ENCODE peak calls at places on chromosome 1, in four cellular contexts. E is heart left ventricle, Y is transverse colon, U is BE2C. K is an unnamed sample. For H3K27me3, the result is how much of the 10 kb centered on the place peaks cover.

GRCh38 chr1:8629241-8630091 is 188.0 kb downstream of the RERE start:
- DNase-seq in E (no peak), Y (peak), U (no peak), K (no peak)

GRCh38 chr1:18110968-18111367 is 3.4 kb downstream of the IGSF21 start:
- DNase-seq in E (peak), Y (peak), U (no peak), K (no peak)

GRCh38 chr1:224621813-224622682 is 5.9 kb downstream of the CNIH3 start:
- DNase-seq in E (no peak), Y (no peak), U (no peak), K (no peak)

GRCh38 chr1:74733616-74734484 is 898 bp downstream of the TYW3 start:
- DNase-seq in E (no peak), Y (peak), U (peak), K (peak)

GRCh38 chr1:36093919-36094318 is 5.2 kb downstream of the ADPRS start:
- DNase-seq in E (peak), Y (no peak), U (peak), K (no peak)

GRCh38 chr1:28470146-28470545 is 35.7 kb upstream of the RCC1 start:
- DNase-seq in E (no peak), Y (no peak), U (no peak), K (no peak)

GRCh38 chr1:177505905-177506590 is 335.3 kb downstream of the BRINP2 start:
- DNase-seq in E (no peak), Y (no peak), U (no peak), K (no peak)

GRCh38 chr1:157189986-157190982 is 52.1 kb upstream of the ETV3 start:
- DNase-seq in E (no peak), Y (no peak), U (no peak), K (no peak)

GRCh38 chr1:67818725-67819301 is 14.5 kb downstream of the GNG12 start:
- DNase-seq in E (no peak), Y (peak), U (no peak), K (no peak)

GRCh38 chr1:90443340-90443739 is 273.8 kb downstream of the BARHL2 start:
- DNase-seq in E (no peak), Y (no peak), U (no peak), K (no peak)

GRCh38 chr1:168373869-168374268 is 93.2 kb downstream of the TBX19 start:
- DNase-seq in E (no peak), Y (no peak), U (no peak), K (peak)

GRCh38 chr1:14415396-14415795 is 183.1 kb upstream of the KAZN start:
- DNase-seq in E (no peak), Y (no peak), U (peak), K (no peak)

GRCh38 chr1:20552728-20553571 is 577 bp downstream of the FAM43B start:
- DNase-seq in E (peak), Y (no peak), U (peak), K (no peak)

GRCh38 chr1:197096137-197096536 is 29.1 kb upstream of the F13B start:
- DNase-seq in E (no peak), Y (no peak), U (no peak), K (no peak)

GRCh38 chr1:26694597-26695416 is 1.0 kb upstream of the ARID1A start:
- DNase-seq in E (no peak), Y (peak), U (no peak), K (no peak)

GRCh38 chr1:101235696-101236545 is 898 bp upstream of the S1PR1 start:
- DNase-seq in E (peak), Y (no peak), U (peak), K (peak)

GRCh38 chr1:66758247-66758755 is 6.0 kb downstream of the DYNLT5 start:
- DNase-seq in E (no peak), Y (no peak), U (no peak), K (no peak)

GRCh38 chr1:183096889-183097288 is 73.7 kb downstream of the LAMC1 start:
- DNase-seq in E (no peak), Y (peak), U (no peak), K (peak)

GRCh38 chr1:56302878-56303277 is 276.5 kb downstream of the PLPP3 start:
- DNase-seq in E (no peak), Y (no peak), U (no peak), K (no peak)

GRCh38 chr1:153946622-153947246 is at the start of gene DENND4B:
- DNase-seq in E (peak), Y (peak), U (peak), K (peak)

GRCh38 chr1:39943471-39944290 is 11.3 kb upstream of the MFSD2A start:
- DNase-seq in E (no peak), Y (no peak), U (no peak), K (no peak)

GRCh38 chr1:219676012-219676770 is 63.3 kb upstream of the ZC3H11B start:
- DNase-seq in E (no peak), Y (no peak), U (no peak), K (no peak)

GRCh38 chr1:162631546-162632233 is 574 bp upstream of the DDR2 start:
- DNase-seq in E (peak), Y (no peak), U (peak), K (peak)

GRCh38 chr1:180358649-180359048 is 128.6 kb downstream of the LHX4 start:
- DNase-seq in E (peak), Y (no peak), U (peak), K (peak)

GRCh38 chr1:1677718-1678580 is 14.6 kb downstream of the SLC35E2B start:
- DNase-seq in E (no peak), Y (peak), U (peak), K (no peak)

GRCh38 chr1:119387858-119388257 is 19.3 kb downstream of the HAO2 start:
- DNase-seq in E (no peak), Y (no peak), U (no peak), K (no peak)

GRCh38 chr1:153611024-153611352 is 1.9 kb downstream of the S100A16 start:
- DNase-seq in E (no peak), Y (no peak), U (no peak), K (no peak)

GRCh38 chr1:167516404-167517388 is 1.6 kb downstream of the CD247 start:
- DNase-seq in E (no peak), Y (no peak), U (no peak), K (no peak)

GRCh38 chr1:107467811-107468210 is 327.0 kb downstream of the NTNG1 start:
- DNase-seq in E (no peak), Y (no peak), U (no peak), K (no peak)

GRCh38 chr1:9652379-9653194 is 1.1 kb downstream of the PIK3CD start:
- DNase-seq in E (peak), Y (peak), U (no peak), K (no peak)

GRCh38 chr1:9653783-9654517 is 2.4 kb downstream of the PIK3CD start:
- DNase-seq in E (no peak), Y (no peak), U (no peak), K (no peak)

GRCh38 chr1:9651220-9651564 is 339 bp upstream of the PIK3CD start:
- DNase-seq in E (no peak), Y (no peak), U (no peak), K (no peak)

GRCh38 chr1:9653195-9653782 is 1.8 kb downstream of the PIK3CD start:
- DNase-seq in E (no peak), Y (no peak), U (no peak), K (no peak)

DNA sequence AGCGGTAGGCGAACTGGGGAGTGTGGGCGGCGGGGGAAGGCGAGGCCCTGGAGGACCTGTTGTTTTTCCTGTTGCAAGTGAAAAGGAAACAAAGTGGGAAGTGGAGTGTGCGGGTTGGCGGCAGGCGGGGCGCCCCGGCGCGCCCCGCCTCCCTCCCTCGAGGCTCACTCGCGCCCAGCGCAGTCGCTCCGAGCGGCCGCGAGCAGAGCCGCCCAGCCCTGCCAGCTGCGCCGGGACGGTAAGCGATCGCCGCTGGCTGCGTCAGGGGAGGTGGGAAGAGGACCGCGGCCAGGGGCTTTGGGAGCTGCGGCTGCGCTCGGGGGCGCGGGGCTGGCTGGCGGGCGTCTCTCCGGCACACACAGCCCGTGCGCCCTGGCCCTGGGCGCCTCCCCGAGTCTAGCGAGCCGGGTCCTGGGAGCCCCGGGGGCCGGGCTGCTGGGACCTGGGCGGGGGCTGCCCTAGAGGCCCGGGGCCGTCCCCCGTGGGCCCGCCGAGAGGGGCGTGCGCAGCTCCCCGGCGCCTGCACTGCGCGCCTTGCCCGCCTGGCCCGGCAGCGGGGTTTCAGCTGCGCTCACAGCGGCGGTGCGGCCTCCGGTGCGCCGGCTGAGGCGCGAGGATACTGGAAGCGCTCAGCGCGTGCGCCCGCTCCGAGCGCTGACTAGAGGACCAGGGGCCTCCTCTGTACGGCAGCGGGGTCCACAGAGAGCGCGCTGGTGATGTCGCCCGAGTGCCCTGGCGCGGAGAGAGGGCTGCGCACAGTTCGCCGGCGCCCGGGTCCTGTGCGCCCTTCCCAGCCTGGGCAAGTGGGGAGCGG is at the start of gene PIK3CD:
- DNase-seq in E (peak), Y (no peak), U (no peak), K (no peak)
- H3K27me3 ChIP-seq in E (under half), Y (half or more), U (under half), K (under half)

GRCh38 chr1:2809656-2810055 is 8.2 kb upstream of the TTC34 start:
- DNase-seq in E (no peak), Y (no peak), U (no peak), K (no peak)
- H3K27me3 ChIP-seq in E (under half), Y (under half), U (under half), K (under half)

GRCh38 chr1:33131191-33131590 is 50.2 kb downstream of the AZIN2 start:
- DNase-seq in E (no peak), Y (no peak), U (no peak), K (no peak)
- H3K27me3 ChIP-seq in E (under half), Y (under half), U (under half), K (under half)

GRCh38 chr1:22350171-22350961 is 101.3 kb upstream of the ZBTB40 start:
- DNase-seq in E (no peak), Y (no peak), U (peak), K (no peak)
- H3K27me3 ChIP-seq in E (under half), Y (half or more), U (under half), K (under half)

GRCh38 chr1:235642021-235642942 is 7.3 kb downstream of the GNG4 start:
- DNase-seq in E (no peak), Y (no peak), U (no peak), K (no peak)

GRCh38 chr1:235646463-235646862 is 3.1 kb downstream of the GNG4 start:
- DNase-seq in E (no peak), Y (no peak), U (no peak), K (no peak)

GRCh38 chr1:235644693-235645305 is 4.8 kb downstream of the GNG4 start:
- DNase-seq in E (no peak), Y (no peak), U (no peak), K (no peak)

GRCh38 chr1:235642943-235643371 is 6.6 kb downstream of the GNG4 start:
- DNase-seq in E (no peak), Y (no peak), U (no peak), K (no peak)

GRCh38 chr1:235643837-235644692 is 5.5 kb downstream of the GNG4 start:
- DNase-seq in E (no peak), Y (no peak), U (no peak), K (no peak)
- H3K27me3 ChIP-seq in E (under half), Y (under half), U (under half), K (under half)